ENCODE peak calls at places on chromosomes 6 and 20, in nine cellular contexts. One of them, this sample, is unnamed.

GRCh38 chr6:39941820-39942219 is 7.6 kb upstream of the MOCS1 start:
- DNase-seq in AML-193: no peak
- DNase-seq in H4: no peak
- DNase-seq in AG10803: no peak
- DNase-seq in osteocyte: no peak
- DNase-seq in activated T-cell treated with anti-CD3 and anti-CD28 coated beads, Interleukin-2, amount 50 U/mL, for 4 hours: no peak
- DNase-seq in B cell: no peak
- DNase-seq in anterior cingulate cortex: no peak
- DNase-seq in GM12865: no peak
- DNase-seq in this sample: no peak

GRCh38 chr6:4369616-4370015 is 234.2 kb upstream of the ECI2 start:
- DNase-seq in AML-193: no peak
- DNase-seq in H4: peak
- DNase-seq in AG10803: peak
- DNase-seq in osteocyte: no peak
- DNase-seq in activated T-cell treated with anti-CD3 and anti-CD28 coated beads, Interleukin-2, amount 50 U/mL, for 4 hours: no peak
- DNase-seq in B cell: no peak
- DNase-seq in anterior cingulate cortex: no peak
- DNase-seq in GM12865: no peak
- DNase-seq in this sample: no peak

GRCh38 chr6:35026434-35027222 is 114.5 kb downstream of the TCP11 start:
- DNase-seq in AML-193: no peak
- DNase-seq in H4: no peak
- DNase-seq in AG10803: no peak
- DNase-seq in osteocyte: no peak
- DNase-seq in activated T-cell treated with anti-CD3 and anti-CD28 coated beads, Interleukin-2, amount 50 U/mL, for 4 hours: no peak
- DNase-seq in B cell: no peak
- DNase-seq in anterior cingulate cortex: no peak
- DNase-seq in GM12865: no peak
- DNase-seq in this sample: no peak

GRCh38 chr6:56491606-56492328 is 150.9 kb downstream of the DST start:
- DNase-seq in AML-193: no peak
- DNase-seq in H4: no peak
- DNase-seq in AG10803: no peak
- DNase-seq in osteocyte: no peak
- DNase-seq in activated T-cell treated with anti-CD3 and anti-CD28 coated beads, Interleukin-2, amount 50 U/mL, for 4 hours: no peak
- DNase-seq in B cell: no peak
- DNase-seq in anterior cingulate cortex: no peak
- DNase-seq in GM12865: no peak
- DNase-seq in this sample: no peak

GRCh38 chr6:43313813-43314212 is 5.2 kb upstream of the CRIP3 start:
- DNase-seq in AML-193: no peak
- DNase-seq in H4: no peak
- DNase-seq in AG10803: no peak
- DNase-seq in osteocyte: no peak
- DNase-seq in activated T-cell treated with anti-CD3 and anti-CD28 coated beads, Interleukin-2, amount 50 U/mL, for 4 hours: no peak
- DNase-seq in B cell: no peak
- DNase-seq in anterior cingulate cortex: no peak
- DNase-seq in GM12865: no peak
- DNase-seq in this sample: no peak

GRCh38 chr6:4355241-4355640 is 219.9 kb upstream of the ECI2 start:
- DNase-seq in AML-193: no peak
- DNase-seq in H4: peak
- DNase-seq in AG10803: peak
- DNase-seq in osteocyte: no peak
- DNase-seq in activated T-cell treated with anti-CD3 and anti-CD28 coated beads, Interleukin-2, amount 50 U/mL, for 4 hours: no peak
- DNase-seq in B cell: no peak
- DNase-seq in anterior cingulate cortex: no peak
- DNase-seq in GM12865: no peak
- DNase-seq in this sample: no peak

GRCh38 chr20:9422335-9422734 is 92.1 kb upstream of the LAMP5 start:
- DNase-seq in AML-193: no peak
- DNase-seq in H4: no peak
- DNase-seq in AG10803: no peak
- DNase-seq in osteocyte: no peak
- DNase-seq in activated T-cell treated with anti-CD3 and anti-CD28 coated beads, Interleukin-2, amount 50 U/mL, for 4 hours: no peak
- DNase-seq in B cell: no peak
- DNase-seq in anterior cingulate cortex: no peak
- DNase-seq in GM12865: no peak
- DNase-seq in this sample: no peak

GRCh38 chr20:1924910-1925861 is 30.0 kb downstream of the SIRPA start:
- DNase-seq in AML-193: no peak
- DNase-seq in H4: no peak
- DNase-seq in AG10803: no peak
- DNase-seq in osteocyte: no peak
- DNase-seq in activated T-cell treated with anti-CD3 and anti-CD28 coated beads, Interleukin-2, amount 50 U/mL, for 4 hours: no peak
- DNase-seq in B cell: no peak
- DNase-seq in anterior cingulate cortex: no peak
- DNase-seq in GM12865: no peak
- DNase-seq in this sample: no peak

GRCh38 chr6:124999105-124999764 is 37.0 kb downstream of the RNF217 start:
- DNase-seq in AML-193: no peak
- DNase-seq in H4: no peak
- DNase-seq in AG10803: no peak
- DNase-seq in osteocyte: no peak
- DNase-seq in activated T-cell treated with anti-CD3 and anti-CD28 coated beads, Interleukin-2, amount 50 U/mL, for 4 hours: no peak
- DNase-seq in B cell: no peak
- DNase-seq in anterior cingulate cortex: no peak
- DNase-seq in GM12865: no peak
- DNase-seq in this sample: no peak

GRCh38 chr6:10962673-10963072 is 75.8 kb downstream of the SYCP2L start:
- DNase-seq in AML-193: no peak
- DNase-seq in H4: no peak
- DNase-seq in AG10803: peak
- DNase-seq in osteocyte: no peak
- DNase-seq in activated T-cell treated with anti-CD3 and anti-CD28 coated beads, Interleukin-2, amount 50 U/mL, for 4 hours: no peak
- DNase-seq in B cell: no peak
- DNase-seq in anterior cingulate cortex: no peak
- DNase-seq in GM12865: peak
- DNase-seq in this sample: no peak

GRCh38 chr6:41602864-41603608 is 35.2 kb upstream of the MDFI start:
- DNase-seq in AML-193: peak
- DNase-seq in H4: peak
- DNase-seq in AG10803: peak
- DNase-seq in osteocyte: peak
- DNase-seq in activated T-cell treated with anti-CD3 and anti-CD28 coated beads, Interleukin-2, amount 50 U/mL, for 4 hours: peak
- DNase-seq in B cell: peak
- DNase-seq in anterior cingulate cortex: peak
- DNase-seq in GM12865: peak
- DNase-seq in this sample: peak

This sample was measured in GM06990.